ENCODE peak calls at places on chromosomes 2 and 18, in five cellular contexts. One of them, this sample, is unnamed.
A peak's percentile ranks its signal among the peaks of the same experiment; 100 is the strongest.

GRCh38 chr2:69563021-69563420 is 80.5 kb downstream of the AAK1 start:
- DNase-seq in GM10248: no peak
- DNase-seq in germinal center: no peak
- DNase-seq in H1: no peak
- DNase-seq in fibroblast of lung: no peak
- DNase-seq in this sample: no peak

GRCh38 chr2:226800941-226801784 is 1.5 kb upstream of the IRS1 start:
- DNase-seq in GM10248: peak; percentile 89
- DNase-seq in germinal center: peak; percentile 93
- DNase-seq in H1: no peak
- DNase-seq in fibroblast of lung: peak; percentile 86
- DNase-seq in this sample: peak; percentile 70

GRCh38 chr2:202278944-202279343 is 13.4 kb downstream of the NOP58 start:
- DNase-seq in GM10248: no peak
- DNase-seq in germinal center: no peak
- DNase-seq in H1: no peak
- DNase-seq in fibroblast of lung: peak; percentile 85
- DNase-seq in this sample: no peak

GRCh38 chr2:52658598-52658997 is 1109.0 kb upstream of the CHAC2 start:
- DNase-seq in GM10248: no peak
- DNase-seq in germinal center: no peak
- DNase-seq in H1: no peak
- DNase-seq in fibroblast of lung: peak; percentile 96
- DNase-seq in this sample: no peak

GRCh38 chr2:88753833-88754584 is 62.5 kb downstream of the RPIA start:
- DNase-seq in GM10248: peak; percentile 69
- DNase-seq in germinal center: peak; percentile 81
- DNase-seq in H1: no peak
- DNase-seq in fibroblast of lung: peak; percentile 9
- DNase-seq in this sample: peak; percentile 53

GRCh38 chr2:120737802-120738516 is 2.3 kb downstream of the GLI2 start:
- DNase-seq in GM10248: no peak
- DNase-seq in germinal center: no peak
- DNase-seq in H1: no peak
- DNase-seq in fibroblast of lung: no peak
- DNase-seq in this sample: no peak

GRCh38 chr2:121297217-121297830 is 12.3 kb upstream of the TFCP2L1 start:
- DNase-seq in GM10248: no peak
- DNase-seq in germinal center: no peak
- DNase-seq in H1: no peak
- DNase-seq in fibroblast of lung: peak; percentile 12
- DNase-seq in this sample: no peak

GRCh38 chr2:70675862-70676261 is 92.1 kb downstream of the ADD2 start:
- DNase-seq in GM10248: no peak
- DNase-seq in germinal center: no peak
- DNase-seq in H1: no peak
- DNase-seq in fibroblast of lung: no peak
- DNase-seq in this sample: no peak

GRCh38 chr18:76708036-76708726 is 114.2 kb upstream of the ZNF236 start:
- DNase-seq in GM10248: no peak
- DNase-seq in germinal center: no peak
- DNase-seq in H1: no peak
- DNase-seq in fibroblast of lung: no peak
- DNase-seq in this sample: no peak

GRCh38 chr2:46164581-46165301 is 132.5 kb upstream of the EPAS1 start:
- DNase-seq in GM10248: no peak
- DNase-seq in germinal center: no peak
- DNase-seq in H1: no peak
- DNase-seq in fibroblast of lung: peak; percentile 96
- DNase-seq in this sample: no peak

GRCh38 chr2:238331916-238332315 is 11.6 kb downstream of the TRAF3IP1 start:
- DNase-seq in GM10248: no peak
- DNase-seq in germinal center: no peak
- DNase-seq in H1: no peak
- DNase-seq in fibroblast of lung: no peak
- DNase-seq in this sample: no peak

GRCh38 chr2:68739261-68740183 is 4.9 kb downstream of the ARHGAP25 start:
- DNase-seq in GM10248: no peak
- DNase-seq in germinal center: no peak
- DNase-seq in H1: no peak
- DNase-seq in fibroblast of lung: no peak
- DNase-seq in this sample: no peak

GRCh38 chr2:182946949-182947348 is 80.5 kb upstream of the FRZB start:
- DNase-seq in GM10248: no peak
- DNase-seq in germinal center: no peak
- DNase-seq in H1: no peak
- DNase-seq in fibroblast of lung: no peak
- DNase-seq in this sample: no peak

GRCh38 chr2:157339965-157340655 is 14.5 kb upstream of the ERMN start:
- DNase-seq in GM10248: no peak
- DNase-seq in germinal center: no peak
- DNase-seq in H1: no peak
- DNase-seq in fibroblast of lung: no peak
- DNase-seq in this sample: no peak

GRCh38 chr2:232389327-232389726 is 10.8 kb downstream of the ALPP start:
- DNase-seq in GM10248: no peak
- DNase-seq in germinal center: no peak
- DNase-seq in H1: no peak
- DNase-seq in fibroblast of lung: no peak
- DNase-seq in this sample: no peak

GRCh38 chr2:53545159-53546055 is 222.2 kb upstream of the CHAC2 start:
- DNase-seq in GM10248: no peak
- DNase-seq in germinal center: no peak
- DNase-seq in H1: no peak
- DNase-seq in fibroblast of lung: no peak
- DNase-seq in this sample: no peak

GRCh38 chr18:8045160-8045885 is 478.2 kb downstream of the PTPRM start:
- DNase-seq in GM10248: no peak
- DNase-seq in germinal center: no peak
- DNase-seq in H1: no peak
- DNase-seq in fibroblast of lung: no peak
- DNase-seq in this sample: no peak

GRCh38 chr2:142621287-142621686 is 256.2 kb upstream of the KYNU start:
- DNase-seq in GM10248: no peak
- DNase-seq in germinal center: no peak
- DNase-seq in H1: no peak
- DNase-seq in fibroblast of lung: no peak
- DNase-seq in this sample: no peak

GRCh38 chr2:30686669-30687068 is 120.6 kb downstream of the CAPN13 start:
- DNase-seq in GM10248: no peak
- DNase-seq in germinal center: no peak
- DNase-seq in H1: no peak
- DNase-seq in fibroblast of lung: no peak
- DNase-seq in this sample: no peak

This sample was measured in GM12891.